ENCODE peak calls at places on chromosomes 6 and 20, in six cellular contexts. One of them, this sample, is unnamed.

GRCh38 chr6:102660288-102660687 is 1266.8 kb downstream of the GRIK2 start:
- DNase-seq in tibial nerve: no peak
- DNase-seq in BJ: no peak
- DNase-seq in adrenal gland: no peak
- DNase-seq in lower lobe of right lung: peak; percentile 20
- DNase-seq in cardiac muscle cell: no peak
- DNase-seq in this sample: no peak

GRCh38 chr6:122696853-122697252 is 82.7 kb upstream of the FABP7 start:
- DNase-seq in tibial nerve: no peak
- DNase-seq in BJ: no peak
- DNase-seq in adrenal gland: no peak
- DNase-seq in lower lobe of right lung: no peak
- DNase-seq in cardiac muscle cell: no peak
- DNase-seq in this sample: no peak

GRCh38 chr6:63306446-63306845 is 13.3 kb downstream of the LGSN start:
- DNase-seq in tibial nerve: no peak
- DNase-seq in BJ: no peak
- DNase-seq in adrenal gland: no peak
- DNase-seq in lower lobe of right lung: no peak
- DNase-seq in cardiac muscle cell: no peak
- DNase-seq in this sample: peak; percentile 46

GRCh38 chr6:48476257-48476656 is 365.3 kb upstream of the PTCHD4 start:
- DNase-seq in tibial nerve: no peak
- DNase-seq in BJ: no peak
- DNase-seq in adrenal gland: no peak
- DNase-seq in lower lobe of right lung: no peak
- DNase-seq in cardiac muscle cell: peak; percentile 64
- DNase-seq in this sample: peak; percentile 20

GRCh38 chr6:56593801-56594318 is 48.8 kb downstream of the DST start:
- DNase-seq in tibial nerve: no peak
- DNase-seq in BJ: no peak
- DNase-seq in adrenal gland: no peak
- DNase-seq in lower lobe of right lung: no peak
- DNase-seq in cardiac muscle cell: peak; percentile 6
- DNase-seq in this sample: no peak

GRCh38 chr6:131084982-131085381 is 21.9 kb upstream of the EPB41L2 start:
- DNase-seq in tibial nerve: no peak
- DNase-seq in BJ: no peak
- DNase-seq in adrenal gland: no peak
- DNase-seq in lower lobe of right lung: no peak
- DNase-seq in cardiac muscle cell: no peak
- DNase-seq in this sample: no peak

GRCh38 chr6:108735310-108735990 is 112.8 kb upstream of the ARMC2 start:
- DNase-seq in tibial nerve: no peak
- DNase-seq in BJ: no peak
- DNase-seq in adrenal gland: no peak
- DNase-seq in lower lobe of right lung: no peak
- DNase-seq in cardiac muscle cell: no peak
- DNase-seq in this sample: no peak

GRCh38 chr6:33745558-33745957 is 1.1 kb downstream of the IP6K3 start:
- DNase-seq in tibial nerve: no peak
- DNase-seq in BJ: no peak
- DNase-seq in adrenal gland: no peak
- DNase-seq in lower lobe of right lung: no peak
- DNase-seq in cardiac muscle cell: no peak
- DNase-seq in this sample: no peak

GRCh38 chr6:29875257-29875656 is 47.6 kb downstream of the HLA-G start:
- DNase-seq in tibial nerve: no peak
- DNase-seq in BJ: no peak
- DNase-seq in adrenal gland: no peak
- DNase-seq in lower lobe of right lung: no peak
- DNase-seq in cardiac muscle cell: no peak
- DNase-seq in this sample: no peak

GRCh38 chr20:59525500-59526241 is 78.7 kb upstream of the PHACTR3 start:
- DNase-seq in tibial nerve: peak; percentile 41
- DNase-seq in BJ: no peak
- DNase-seq in adrenal gland: peak; percentile 56
- DNase-seq in lower lobe of right lung: no peak
- DNase-seq in cardiac muscle cell: peak; percentile 61
- DNase-seq in this sample: no peak

GRCh38 chr20:19588731-19589130 is 169.3 kb upstream of the RIN2 start:
- DNase-seq in tibial nerve: peak; percentile 17
- DNase-seq in BJ: no peak
- DNase-seq in adrenal gland: no peak
- DNase-seq in lower lobe of right lung: no peak
- DNase-seq in cardiac muscle cell: no peak
- DNase-seq in this sample: peak; percentile 6

GRCh38 chr20:57364451-57364850 is 13.4 kb downstream of the RAE1 start:
- DNase-seq in tibial nerve: no peak
- DNase-seq in BJ: no peak
- DNase-seq in adrenal gland: no peak
- DNase-seq in lower lobe of right lung: no peak
- DNase-seq in cardiac muscle cell: no peak
- DNase-seq in this sample: no peak

GRCh38 chr6:170372380-170373325 is 66.1 kb downstream of the FAM120B start:
- DNase-seq in tibial nerve: no peak
- DNase-seq in BJ: no peak
- DNase-seq in adrenal gland: no peak
- DNase-seq in lower lobe of right lung: no peak
- DNase-seq in cardiac muscle cell: no peak
- DNase-seq in this sample: no peak

GRCh38 chr6:80460396-80460912 is 354.0 kb downstream of the BCKDHB start:
- DNase-seq in tibial nerve: no peak
- DNase-seq in BJ: no peak
- DNase-seq in adrenal gland: no peak
- DNase-seq in lower lobe of right lung: no peak
- DNase-seq in cardiac muscle cell: peak; percentile 15
- DNase-seq in this sample: no peak

GRCh38 chr20:953742-954141 is 37.6 kb upstream of the ANGPT4 start:
- DNase-seq in tibial nerve: no peak
- DNase-seq in BJ: no peak
- DNase-seq in adrenal gland: no peak
- DNase-seq in lower lobe of right lung: no peak
- DNase-seq in cardiac muscle cell: peak; percentile 14
- DNase-seq in this sample: no peak

GRCh38 chr6:131792091-131792496 is 15.7 kb upstream of the ENPP1 start:
- DNase-seq in tibial nerve: no peak
- DNase-seq in BJ: no peak
- DNase-seq in adrenal gland: no peak
- DNase-seq in lower lobe of right lung: no peak
- DNase-seq in cardiac muscle cell: no peak
- DNase-seq in this sample: no peak

GRCh38 chr6:130233332-130233731 is 10.6 kb upstream of the SAMD3 start:
- DNase-seq in tibial nerve: no peak
- DNase-seq in BJ: no peak
- DNase-seq in adrenal gland: no peak
- DNase-seq in lower lobe of right lung: no peak
- DNase-seq in cardiac muscle cell: no peak
- DNase-seq in this sample: no peak

GRCh38 chr6:74733830-74734591 is 471.8 kb downstream of the COL12A1 start:
- DNase-seq in tibial nerve: no peak
- DNase-seq in BJ: no peak
- DNase-seq in adrenal gland: no peak
- DNase-seq in lower lobe of right lung: no peak
- DNase-seq in cardiac muscle cell: peak; percentile 27
- DNase-seq in this sample: no peak

GRCh38 chr20:3328501-3328900 is 79.0 kb downstream of the DNAAF9 start:
- DNase-seq in tibial nerve: no peak
- DNase-seq in BJ: no peak
- DNase-seq in adrenal gland: no peak
- DNase-seq in lower lobe of right lung: no peak
- DNase-seq in cardiac muscle cell: no peak
- DNase-seq in this sample: no peak

GRCh38 chr6:170212051-170212756 is 78.7 kb downstream of the DLL1 start:
- DNase-seq in tibial nerve: peak; percentile 2
- DNase-seq in BJ: no peak
- DNase-seq in adrenal gland: peak; percentile 4
- DNase-seq in lower lobe of right lung: no peak
- DNase-seq in cardiac muscle cell: no peak
- DNase-seq in this sample: no peak

GRCh38 chr6:33770833-33771341 is 18.0 kb downstream of the LEMD2 start:
- DNase-seq in tibial nerve: no peak
- DNase-seq in BJ: no peak
- DNase-seq in adrenal gland: no peak
- DNase-seq in lower lobe of right lung: no peak
- DNase-seq in cardiac muscle cell: no peak
- DNase-seq in this sample: no peak

GRCh38 chr20:41534170-41534569 is 84.0 kb downstream of the CHD6 start:
- DNase-seq in tibial nerve: no peak
- DNase-seq in BJ: no peak
- DNase-seq in adrenal gland: no peak
- DNase-seq in lower lobe of right lung: no peak
- DNase-seq in cardiac muscle cell: no peak
- DNase-seq in this sample: no peak

GRCh38 chr6:47524136-47524840 is 46.7 kb downstream of the CD2AP start:
- DNase-seq in tibial nerve: no peak
- DNase-seq in BJ: no peak
- DNase-seq in adrenal gland: no peak
- DNase-seq in lower lobe of right lung: no peak
- DNase-seq in cardiac muscle cell: peak; percentile 18
- DNase-seq in this sample: no peak

GRCh38 chr6:6749791-6750434 is 161.4 kb downstream of the LY86 start:
- DNase-seq in tibial nerve: peak; percentile 51
- DNase-seq in BJ: peak; percentile 43
- DNase-seq in adrenal gland: peak; percentile 83
- DNase-seq in lower lobe of right lung: peak; percentile 74
- DNase-seq in cardiac muscle cell: peak; percentile 89
- DNase-seq in this sample: peak; percentile 73

GRCh38 chr6:158815379-158815724 is 3.8 kb downstream of the EZR start:
- DNase-seq in tibial nerve: no peak
- DNase-seq in BJ: no peak
- DNase-seq in adrenal gland: no peak
- DNase-seq in lower lobe of right lung: no peak
- DNase-seq in cardiac muscle cell: no peak
- DNase-seq in this sample: no peak
- H3K36me3 ChIP-seq in tibial nerve: no peaks in the 10 kb centered on the region
- H3K36me3 ChIP-seq in BJ: peaks cover 4% of the 10 kb centered on the region
- H3K36me3 ChIP-seq in adrenal gland: no peaks in the 10 kb centered on the region
- H3K36me3 ChIP-seq in lower lobe of right lung: peaks cover 10% of the 10 kb centered on the region
- H3K36me3 ChIP-seq in cardiac muscle cell: peaks cover 5% of the 10 kb centered on the region
- H3K36me3 ChIP-seq in this sample: no peaks in the 10 kb centered on the region

DNA sequence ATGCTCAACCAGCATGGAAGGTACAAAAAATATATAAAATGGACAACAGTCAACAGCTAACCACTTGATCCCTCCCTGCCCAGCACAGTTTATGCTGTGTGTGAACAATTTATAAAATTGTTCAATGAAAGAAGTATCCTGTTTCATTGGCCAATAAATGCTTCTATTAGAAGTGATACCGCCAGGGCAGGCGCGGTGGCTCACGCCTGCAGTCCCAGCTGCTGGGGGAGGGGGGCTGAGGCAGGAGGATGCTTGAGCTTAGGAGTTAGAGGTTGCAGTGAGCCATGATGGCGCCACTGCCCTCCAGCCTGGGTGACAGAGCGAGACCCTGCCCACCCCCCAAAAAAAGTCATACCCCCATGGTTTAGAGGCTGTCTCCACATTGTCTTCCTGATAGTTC is 4.6 kb downstream of the AGPAT4 start:
- DNase-seq in tibial nerve: no peak
- DNase-seq in BJ: no peak
- DNase-seq in adrenal gland: no peak
- DNase-seq in lower lobe of right lung: no peak
- DNase-seq in cardiac muscle cell: no peak
- DNase-seq in this sample: no peak
- TF ChIP-seq CTCF in tibial nerve: no peak
- TF ChIP-seq CTCF in BJ: no peak
- TF ChIP-seq CTCF in adrenal gland: no peak
- TF ChIP-seq CTCF in lower lobe of right lung: no peak
- TF ChIP-seq CTCF in cardiac muscle cell: no peak
- TF ChIP-seq CTCF in this sample: no peak

GRCh38 chr6:146697921-146698320 is 99.1 kb downstream of the ADGB start:
- DNase-seq in tibial nerve: no peak
- DNase-seq in BJ: no peak
- DNase-seq in adrenal gland: no peak
- DNase-seq in lower lobe of right lung: no peak
- DNase-seq in cardiac muscle cell: peak; percentile 72
- DNase-seq in this sample: no peak
- H3K4me3 ChIP-seq in tibial nerve: no peak overlapping the region
- H3K4me3 ChIP-seq in BJ: no peak overlapping the region
- H3K4me3 ChIP-seq in adrenal gland: no peak overlapping the region
- H3K4me3 ChIP-seq in lower lobe of right lung: no peak overlapping the region
- H3K4me3 ChIP-seq in cardiac muscle cell: no peak overlapping the region
- H3K4me3 ChIP-seq in this sample: no peak overlapping the region

DNA sequence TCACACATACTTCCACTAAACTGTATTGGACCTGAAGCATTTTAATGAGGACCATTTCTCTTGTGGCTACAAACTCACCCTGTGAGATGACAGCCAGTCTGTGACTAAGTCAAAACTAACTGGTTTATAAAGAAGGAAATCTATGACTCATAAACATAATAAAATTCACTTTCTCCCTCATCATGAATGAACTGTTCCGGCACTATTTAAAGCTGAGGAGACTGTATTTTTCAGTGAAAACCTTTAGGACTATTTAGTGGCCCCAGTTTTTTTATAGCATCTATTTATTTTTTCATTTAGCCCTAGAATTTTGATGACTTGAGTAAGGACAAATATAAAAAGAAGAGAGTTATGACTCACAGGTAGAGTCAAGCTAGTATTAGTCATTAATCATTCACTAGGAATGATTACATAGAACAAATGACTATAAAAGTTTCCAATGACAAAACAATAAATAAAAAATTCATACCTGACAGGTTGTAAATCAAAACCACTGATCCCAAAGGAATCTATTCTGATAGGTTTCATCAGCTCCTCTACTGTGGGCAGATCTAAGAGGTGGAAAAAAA is 34.2 kb downstream of the CEP162 start:
- DNase-seq in tibial nerve: no peak
- DNase-seq in BJ: peak; percentile 61
- DNase-seq in adrenal gland: no peak
- DNase-seq in lower lobe of right lung: no peak
- DNase-seq in cardiac muscle cell: peak; percentile 16
- DNase-seq in this sample: no peak
- H3K36me3 ChIP-seq in tibial nerve: peaks cover 95% of the 10 kb centered on the region
- H3K36me3 ChIP-seq in BJ: no peaks in the 10 kb centered on the region
- H3K36me3 ChIP-seq in adrenal gland: no peaks in the 10 kb centered on the region
- H3K36me3 ChIP-seq in lower lobe of right lung: peaks cover 67% of the 10 kb centered on the region
- H3K36me3 ChIP-seq in cardiac muscle cell: peaks cover 17% of the 10 kb centered on the region
- H3K36me3 ChIP-seq in this sample: no peaks in the 10 kb centered on the region

DNA sequence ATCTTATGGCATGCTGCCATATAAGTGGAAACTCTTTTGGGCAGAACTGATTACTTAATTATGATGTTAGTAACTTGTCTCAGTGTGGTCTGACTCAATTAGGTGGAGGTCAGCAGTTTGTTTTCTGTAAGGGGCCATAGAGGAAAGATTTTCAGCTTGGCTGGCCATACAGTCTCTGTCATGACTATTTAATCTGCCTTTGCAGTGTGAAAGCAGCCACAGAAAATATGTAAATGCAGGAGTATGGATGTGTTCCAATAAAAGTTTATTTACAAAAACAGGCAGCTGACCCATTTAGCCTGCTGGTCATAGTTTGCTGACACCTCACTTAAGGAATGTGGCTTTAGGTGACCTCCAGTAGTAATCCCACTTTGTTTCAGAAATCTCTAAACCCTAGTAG is 700.7 kb downstream of the EPM2A start:
- DNase-seq in tibial nerve: no peak
- DNase-seq in BJ: no peak
- DNase-seq in adrenal gland: no peak
- DNase-seq in lower lobe of right lung: no peak
- DNase-seq in cardiac muscle cell: no peak
- DNase-seq in this sample: no peak
- TF ChIP-seq CTCF in tibial nerve: no peak
- TF ChIP-seq CTCF in BJ: no peak
- TF ChIP-seq CTCF in adrenal gland: no peak
- TF ChIP-seq CTCF in lower lobe of right lung: no peak
- TF ChIP-seq CTCF in cardiac muscle cell: no peak
- TF ChIP-seq CTCF in this sample: no peak